ENCODE peak calls at places on chromosome 1, in seven cellular contexts. One of them, this sample, is unnamed.

GRCh38 chr1:61839702-61840101 is 97.4 kb downstream of the PATJ start:
- ATAC-seq in activated naive CD8-positive, alpha-beta T cell treated with anti-CD3 and anti-CD28 coated beads, Interleukin-2, amount 10 ng/mL, durations not matched to agents 7 days and 5 days: no peak
- ATAC-seq in CD4-positive, CD25-positive, alpha-beta regulatory T cell: no peak
- ATAC-seq in naive thymus-derived CD8-positive, alpha-beta T cell: no peak
- ATAC-seq in left lung: peak; percentile 71
- ATAC-seq in right cardiac atrium: no peak
- ATAC-seq in lower lobe of right lung: no peak
- ATAC-seq in this sample: no peak

GRCh38 chr1:2052096-2052569 is 1.9 kb downstream of the PRKCZ start:
- ATAC-seq in activated naive CD8-positive, alpha-beta T cell treated with anti-CD3 and anti-CD28 coated beads, Interleukin-2, amount 10 ng/mL, durations not matched to agents 7 days and 5 days: no peak
- ATAC-seq in CD4-positive, CD25-positive, alpha-beta regulatory T cell: no peak
- ATAC-seq in naive thymus-derived CD8-positive, alpha-beta T cell: no peak
- ATAC-seq in left lung: peak; percentile 13
- ATAC-seq in right cardiac atrium: no peak
- ATAC-seq in lower lobe of right lung: peak; percentile 7
- ATAC-seq in this sample: no peak

GRCh38 chr1:217713223-217713622 is 82.1 kb downstream of the SPATA17 start:
- ATAC-seq in activated naive CD8-positive, alpha-beta T cell treated with anti-CD3 and anti-CD28 coated beads, Interleukin-2, amount 10 ng/mL, durations not matched to agents 7 days and 5 days: no peak
- ATAC-seq in CD4-positive, CD25-positive, alpha-beta regulatory T cell: no peak
- ATAC-seq in naive thymus-derived CD8-positive, alpha-beta T cell: no peak
- ATAC-seq in left lung: no peak
- ATAC-seq in right cardiac atrium: no peak
- ATAC-seq in lower lobe of right lung: no peak
- ATAC-seq in this sample: no peak

GRCh38 chr1:198462365-198463025 is 78.0 kb downstream of the ATP6V1G3 start:
- ATAC-seq in activated naive CD8-positive, alpha-beta T cell treated with anti-CD3 and anti-CD28 coated beads, Interleukin-2, amount 10 ng/mL, durations not matched to agents 7 days and 5 days: no peak
- ATAC-seq in CD4-positive, CD25-positive, alpha-beta regulatory T cell: no peak
- ATAC-seq in naive thymus-derived CD8-positive, alpha-beta T cell: no peak
- ATAC-seq in left lung: no peak
- ATAC-seq in right cardiac atrium: no peak
- ATAC-seq in lower lobe of right lung: no peak
- ATAC-seq in this sample: no peak

GRCh38 chr1:246497331-246497915 is 9.7 kb downstream of the SMYD3 start:
- ATAC-seq in activated naive CD8-positive, alpha-beta T cell treated with anti-CD3 and anti-CD28 coated beads, Interleukin-2, amount 10 ng/mL, durations not matched to agents 7 days and 5 days: peak; percentile 58
- ATAC-seq in CD4-positive, CD25-positive, alpha-beta regulatory T cell: peak; percentile 58
- ATAC-seq in naive thymus-derived CD8-positive, alpha-beta T cell: peak; percentile 57
- ATAC-seq in left lung: peak; percentile 69
- ATAC-seq in right cardiac atrium: no peak
- ATAC-seq in lower lobe of right lung: peak; percentile 67
- ATAC-seq in this sample: peak; percentile 60

GRCh38 chr1:103250441-103250861 is 142.1 kb upstream of the COL11A1 start:
- ATAC-seq in activated naive CD8-positive, alpha-beta T cell treated with anti-CD3 and anti-CD28 coated beads, Interleukin-2, amount 10 ng/mL, durations not matched to agents 7 days and 5 days: no peak
- ATAC-seq in CD4-positive, CD25-positive, alpha-beta regulatory T cell: no peak
- ATAC-seq in naive thymus-derived CD8-positive, alpha-beta T cell: no peak
- ATAC-seq in left lung: no peak
- ATAC-seq in right cardiac atrium: no peak
- ATAC-seq in lower lobe of right lung: no peak
- ATAC-seq in this sample: no peak

GRCh38 chr1:111570781-111571181 is 48.8 kb upstream of the RAP1A start:
- ATAC-seq in activated naive CD8-positive, alpha-beta T cell treated with anti-CD3 and anti-CD28 coated beads, Interleukin-2, amount 10 ng/mL, durations not matched to agents 7 days and 5 days: peak; percentile 33
- ATAC-seq in CD4-positive, CD25-positive, alpha-beta regulatory T cell: peak; percentile 62
- ATAC-seq in naive thymus-derived CD8-positive, alpha-beta T cell: peak; percentile 40
- ATAC-seq in left lung: peak; percentile 20
- ATAC-seq in right cardiac atrium: no peak
- ATAC-seq in lower lobe of right lung: peak; percentile 65
- ATAC-seq in this sample: peak; percentile 25

GRCh38 chr1:230987446-230987845 is 8.6 kb downstream of the ARV1 start:
- ATAC-seq in activated naive CD8-positive, alpha-beta T cell treated with anti-CD3 and anti-CD28 coated beads, Interleukin-2, amount 10 ng/mL, durations not matched to agents 7 days and 5 days: no peak
- ATAC-seq in CD4-positive, CD25-positive, alpha-beta regulatory T cell: no peak
- ATAC-seq in naive thymus-derived CD8-positive, alpha-beta T cell: no peak
- ATAC-seq in left lung: no peak
- ATAC-seq in right cardiac atrium: no peak
- ATAC-seq in lower lobe of right lung: no peak
- ATAC-seq in this sample: no peak

GRCh38 chr1:204438628-204439027 is 27.0 kb upstream of the PPP1R15B start:
- ATAC-seq in activated naive CD8-positive, alpha-beta T cell treated with anti-CD3 and anti-CD28 coated beads, Interleukin-2, amount 10 ng/mL, durations not matched to agents 7 days and 5 days: no peak
- ATAC-seq in CD4-positive, CD25-positive, alpha-beta regulatory T cell: no peak
- ATAC-seq in naive thymus-derived CD8-positive, alpha-beta T cell: no peak
- ATAC-seq in left lung: peak; percentile 41
- ATAC-seq in right cardiac atrium: no peak
- ATAC-seq in lower lobe of right lung: no peak
- ATAC-seq in this sample: peak; percentile 86

GRCh38 chr1:57278558-57278957 is 145.3 kb downstream of the DAB1 start:
- ATAC-seq in activated naive CD8-positive, alpha-beta T cell treated with anti-CD3 and anti-CD28 coated beads, Interleukin-2, amount 10 ng/mL, durations not matched to agents 7 days and 5 days: no peak
- ATAC-seq in CD4-positive, CD25-positive, alpha-beta regulatory T cell: no peak
- ATAC-seq in naive thymus-derived CD8-positive, alpha-beta T cell: no peak
- ATAC-seq in left lung: no peak
- ATAC-seq in right cardiac atrium: no peak
- ATAC-seq in lower lobe of right lung: no peak
- ATAC-seq in this sample: no peak

This sample was measured in esophagus mucosa.